ENCODE peak calls at places on chromosomes 2 and 18, in nine cellular contexts. One of them, this sample, is unnamed.

GRCh38 chr2:123738643-123739042 is 286.4 kb upstream of the CNTNAP5 start:
- DNase-seq in AG10803: no peak
- DNase-seq in suprapubic skin: no peak
- DNase-seq in cardiac fibroblast: peak; percentile 73
- DNase-seq in astrocyte: no peak
- DNase-seq in foreskin fibroblast: no peak
- DNase-seq in fibroblast of lung: no peak
- DNase-seq in uterus: no peak
- DNase-seq in AG09309: no peak
- DNase-seq in this sample: no peak

GRCh38 chr2:165202230-165202629 is 1.6 kb downstream of the SCN3A start:
- DNase-seq in AG10803: no peak
- DNase-seq in suprapubic skin: no peak
- DNase-seq in cardiac fibroblast: no peak
- DNase-seq in astrocyte: no peak
- DNase-seq in foreskin fibroblast: no peak
- DNase-seq in fibroblast of lung: no peak
- DNase-seq in uterus: no peak
- DNase-seq in AG09309: no peak
- DNase-seq in this sample: no peak

GRCh38 chr2:191486584-191487320 is 191.2 kb upstream of the NABP1 start:
- DNase-seq in AG10803: peak; percentile 99
- DNase-seq in suprapubic skin: no peak
- DNase-seq in cardiac fibroblast: peak; percentile 85
- DNase-seq in astrocyte: peak; percentile 100
- DNase-seq in foreskin fibroblast: peak; percentile 95
- DNase-seq in fibroblast of lung: peak; percentile 100
- DNase-seq in uterus: no peak
- DNase-seq in AG09309: peak; percentile 98
- DNase-seq in this sample: peak; percentile 98

GRCh38 chr2:54899576-54900200 is 150.6 kb downstream of the RTN4 start:
- DNase-seq in AG10803: peak; percentile 77
- DNase-seq in suprapubic skin: no peak
- DNase-seq in cardiac fibroblast: peak; percentile 79
- DNase-seq in astrocyte: peak; percentile 33
- DNase-seq in foreskin fibroblast: peak; percentile 67
- DNase-seq in fibroblast of lung: peak; percentile 51
- DNase-seq in uterus: no peak
- DNase-seq in AG09309: peak; percentile 55
- DNase-seq in this sample: no peak

GRCh38 chr2:19356545-19357382 is 1.7 kb downstream of the OSR1 start:
- DNase-seq in AG10803: no peak
- DNase-seq in suprapubic skin: no peak
- DNase-seq in cardiac fibroblast: no peak
- DNase-seq in astrocyte: no peak
- DNase-seq in foreskin fibroblast: no peak
- DNase-seq in fibroblast of lung: no peak
- DNase-seq in uterus: no peak
- DNase-seq in AG09309: no peak
- DNase-seq in this sample: no peak

GRCh38 chr2:118309201-118310015 is 221.1 kb downstream of the INSIG2 start:
- DNase-seq in AG10803: no peak
- DNase-seq in suprapubic skin: no peak
- DNase-seq in cardiac fibroblast: no peak
- DNase-seq in astrocyte: no peak
- DNase-seq in foreskin fibroblast: no peak
- DNase-seq in fibroblast of lung: no peak
- DNase-seq in uterus: no peak
- DNase-seq in AG09309: no peak
- DNase-seq in this sample: no peak

GRCh38 chr2:224937887-224938286 is 104.4 kb downstream of the DOCK10 start:
- DNase-seq in AG10803: no peak
- DNase-seq in suprapubic skin: no peak
- DNase-seq in cardiac fibroblast: no peak
- DNase-seq in astrocyte: no peak
- DNase-seq in foreskin fibroblast: no peak
- DNase-seq in fibroblast of lung: no peak
- DNase-seq in uterus: no peak
- DNase-seq in AG09309: no peak
- DNase-seq in this sample: no peak

GRCh38 chr2:10911291-10912075 is at the start of gene KCNF1:
- DNase-seq in AG10803: peak; percentile 47
- DNase-seq in suprapubic skin: peak; percentile 67
- DNase-seq in cardiac fibroblast: peak; percentile 66
- DNase-seq in astrocyte: peak; percentile 52
- DNase-seq in foreskin fibroblast: peak; percentile 60
- DNase-seq in fibroblast of lung: peak; percentile 63
- DNase-seq in uterus: no peak
- DNase-seq in AG09309: no peak
- DNase-seq in this sample: no peak

GRCh38 chr2:48589170-48589767 is 28.4 kb upstream of the GTF2A1L start:
- DNase-seq in AG10803: peak; percentile 46
- DNase-seq in suprapubic skin: no peak
- DNase-seq in cardiac fibroblast: peak; percentile 68
- DNase-seq in astrocyte: peak; percentile 19
- DNase-seq in foreskin fibroblast: no peak
- DNase-seq in fibroblast of lung: peak; percentile 35
- DNase-seq in uterus: peak; percentile 50
- DNase-seq in AG09309: no peak
- DNase-seq in this sample: no peak

GRCh38 chr2:202938960-202939359 is 26.9 kb downstream of the CARF start:
- DNase-seq in AG10803: no peak
- DNase-seq in suprapubic skin: no peak
- DNase-seq in cardiac fibroblast: no peak
- DNase-seq in astrocyte: no peak
- DNase-seq in foreskin fibroblast: no peak
- DNase-seq in fibroblast of lung: no peak
- DNase-seq in uterus: no peak
- DNase-seq in AG09309: no peak
- DNase-seq in this sample: no peak

GRCh38 chr2:4972472-4972871 is 719.7 kb upstream of the SOX11 start:
- DNase-seq in AG10803: no peak
- DNase-seq in suprapubic skin: no peak
- DNase-seq in cardiac fibroblast: no peak
- DNase-seq in astrocyte: no peak
- DNase-seq in foreskin fibroblast: no peak
- DNase-seq in fibroblast of lung: no peak
- DNase-seq in uterus: no peak
- DNase-seq in AG09309: no peak
- DNase-seq in this sample: no peak

GRCh38 chr18:48885951-48886400 is 64.8 kb downstream of the SMAD7 start:
- DNase-seq in AG10803: no peak
- DNase-seq in suprapubic skin: no peak
- DNase-seq in cardiac fibroblast: no peak
- DNase-seq in astrocyte: no peak
- DNase-seq in foreskin fibroblast: no peak
- DNase-seq in fibroblast of lung: no peak
- DNase-seq in uterus: no peak
- DNase-seq in AG09309: no peak
- DNase-seq in this sample: no peak

GRCh38 chr2:203804070-203804469 is 63.5 kb upstream of the CTLA4 start:
- DNase-seq in AG10803: peak; percentile 100
- DNase-seq in suprapubic skin: no peak
- DNase-seq in cardiac fibroblast: peak; percentile 99
- DNase-seq in astrocyte: peak; percentile 100
- DNase-seq in foreskin fibroblast: peak; percentile 95
- DNase-seq in fibroblast of lung: peak; percentile 100
- DNase-seq in uterus: no peak
- DNase-seq in AG09309: peak; percentile 98
- DNase-seq in this sample: peak; percentile 89

GRCh38 chr18:61531182-61531581 is 198.0 kb downstream of the CDH20 start:
- DNase-seq in AG10803: no peak
- DNase-seq in suprapubic skin: no peak
- DNase-seq in cardiac fibroblast: no peak
- DNase-seq in astrocyte: no peak
- DNase-seq in foreskin fibroblast: no peak
- DNase-seq in fibroblast of lung: no peak
- DNase-seq in uterus: no peak
- DNase-seq in AG09309: no peak
- DNase-seq in this sample: no peak

GRCh38 chr2:12555012-12555645 is 161.6 kb upstream of the TRIB2 start:
- DNase-seq in AG10803: peak; percentile 32
- DNase-seq in suprapubic skin: no peak
- DNase-seq in cardiac fibroblast: peak; percentile 65
- DNase-seq in astrocyte: peak; percentile 79
- DNase-seq in foreskin fibroblast: peak; percentile 33
- DNase-seq in fibroblast of lung: peak; percentile 83
- DNase-seq in uterus: no peak
- DNase-seq in AG09309: peak; percentile 34
- DNase-seq in this sample: peak; percentile 29
- H3K4me3 ChIP-seq in AG10803: no peak overlapping the region
- H3K4me3 ChIP-seq in suprapubic skin: no peak overlapping the region
- H3K4me3 ChIP-seq in cardiac fibroblast: no peak overlapping the region
- H3K4me3 ChIP-seq in astrocyte: no peak overlapping the region
- H3K4me3 ChIP-seq in foreskin fibroblast: no peak overlapping the region
- H3K4me3 ChIP-seq in fibroblast of lung: no peak overlapping the region
- H3K4me3 ChIP-seq in uterus: no peak overlapping the region
- H3K4me3 ChIP-seq in AG09309: no peak overlapping the region
- H3K4me3 ChIP-seq in this sample: no peak overlapping the region

GRCh38 chr18:77110936-77111335 is 21.6 kb downstream of the MBP start:
- DNase-seq in AG10803: no peak
- DNase-seq in suprapubic skin: no peak
- DNase-seq in cardiac fibroblast: no peak
- DNase-seq in astrocyte: no peak
- DNase-seq in foreskin fibroblast: no peak
- DNase-seq in fibroblast of lung: no peak
- DNase-seq in uterus: peak; percentile 4
- DNase-seq in AG09309: no peak
- DNase-seq in this sample: no peak

GRCh38 chr18:77114070-77114563 is 18.5 kb downstream of the MBP start:
- DNase-seq in AG10803: no peak
- DNase-seq in suprapubic skin: no peak
- DNase-seq in cardiac fibroblast: no peak
- DNase-seq in astrocyte: no peak
- DNase-seq in foreskin fibroblast: no peak
- DNase-seq in fibroblast of lung: no peak
- DNase-seq in uterus: no peak
- DNase-seq in AG09309: no peak
- DNase-seq in this sample: no peak

GRCh38 chr18:77113361-77114069 is 19.1 kb downstream of the MBP start:
- DNase-seq in AG10803: no peak
- DNase-seq in suprapubic skin: no peak
- DNase-seq in cardiac fibroblast: no peak
- DNase-seq in astrocyte: no peak
- DNase-seq in foreskin fibroblast: no peak
- DNase-seq in fibroblast of lung: no peak
- DNase-seq in uterus: peak; percentile 14
- DNase-seq in AG09309: no peak
- DNase-seq in this sample: no peak

GRCh38 chr18:77111449-77112160 is 21.0 kb downstream of the MBP start:
- DNase-seq in AG10803: no peak
- DNase-seq in suprapubic skin: no peak
- DNase-seq in cardiac fibroblast: no peak
- DNase-seq in astrocyte: no peak
- DNase-seq in foreskin fibroblast: no peak
- DNase-seq in fibroblast of lung: no peak
- DNase-seq in uterus: no peak
- DNase-seq in AG09309: no peak
- DNase-seq in this sample: no peak

GRCh38 chr18:77112161-77112801 is 20.3 kb downstream of the MBP start:
- DNase-seq in AG10803: no peak
- DNase-seq in suprapubic skin: no peak
- DNase-seq in cardiac fibroblast: no peak
- DNase-seq in astrocyte: no peak
- DNase-seq in foreskin fibroblast: no peak
- DNase-seq in fibroblast of lung: no peak
- DNase-seq in uterus: no peak
- DNase-seq in AG09309: no peak
- DNase-seq in this sample: no peak
- H3K4me3 ChIP-seq in AG10803: no peak overlapping the region
- H3K4me3 ChIP-seq in suprapubic skin: no peak overlapping the region
- H3K4me3 ChIP-seq in cardiac fibroblast: no peak overlapping the region
- H3K4me3 ChIP-seq in astrocyte: no peak overlapping the region
- H3K4me3 ChIP-seq in foreskin fibroblast: no peak overlapping the region
- H3K4me3 ChIP-seq in fibroblast of lung: no peak overlapping the region
- H3K4me3 ChIP-seq in uterus: no peak overlapping the region
- H3K4me3 ChIP-seq in AG09309: no peak overlapping the region
- H3K4me3 ChIP-seq in this sample: no peak overlapping the region

DNA sequence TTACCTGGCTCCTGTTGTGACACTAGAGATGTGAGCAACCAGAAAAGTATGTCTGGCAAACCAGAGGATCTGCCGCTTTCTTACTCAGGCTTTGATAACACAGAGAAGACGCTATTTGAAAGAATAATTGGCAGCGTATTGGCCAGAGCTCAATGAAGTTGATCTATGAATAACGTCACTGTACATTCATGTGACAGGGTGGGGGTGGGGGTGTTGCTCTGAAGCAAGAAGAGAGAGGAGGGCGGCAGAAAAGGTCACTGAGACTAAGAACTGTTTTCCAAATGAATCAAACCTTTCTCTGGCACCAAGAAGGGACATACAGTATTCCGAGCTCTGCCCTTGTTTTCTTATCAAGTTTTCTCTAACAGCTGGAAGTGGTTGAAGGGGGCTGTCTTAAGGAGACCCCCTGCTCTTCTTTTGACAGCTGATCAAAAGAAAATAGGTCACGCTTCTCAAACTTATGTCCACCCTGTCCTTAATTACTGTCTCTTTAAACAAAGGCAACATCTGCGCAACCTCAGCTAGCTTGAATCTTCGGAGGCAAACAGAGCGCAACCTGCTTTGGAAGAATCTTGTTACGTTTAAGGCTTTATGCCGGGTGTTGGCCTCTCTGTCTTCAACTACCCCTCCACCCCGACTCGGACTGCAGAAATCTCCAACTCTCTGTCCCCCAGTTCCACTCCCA is 1.5 kb upstream of the ONECUT2 start:
- DNase-seq in AG10803: no peak
- DNase-seq in suprapubic skin: no peak
- DNase-seq in cardiac fibroblast: no peak
- DNase-seq in astrocyte: no peak
- DNase-seq in foreskin fibroblast: no peak
- DNase-seq in fibroblast of lung: no peak
- DNase-seq in uterus: no peak
- DNase-seq in AG09309: no peak
- DNase-seq in this sample: no peak
- H3K4me3 ChIP-seq in AG10803: no peak overlapping the region
- H3K4me3 ChIP-seq in suprapubic skin: peak overlapping the region; percentile 58
- H3K4me3 ChIP-seq in cardiac fibroblast: no peak overlapping the region
- H3K4me3 ChIP-seq in astrocyte: no peak overlapping the region
- H3K4me3 ChIP-seq in foreskin fibroblast: no peak overlapping the region
- H3K4me3 ChIP-seq in fibroblast of lung: no peak overlapping the region
- H3K4me3 ChIP-seq in uterus: no peak overlapping the region
- H3K4me3 ChIP-seq in AG09309: no peak overlapping the region
- H3K4me3 ChIP-seq in this sample: no peak overlapping the region

DNA sequence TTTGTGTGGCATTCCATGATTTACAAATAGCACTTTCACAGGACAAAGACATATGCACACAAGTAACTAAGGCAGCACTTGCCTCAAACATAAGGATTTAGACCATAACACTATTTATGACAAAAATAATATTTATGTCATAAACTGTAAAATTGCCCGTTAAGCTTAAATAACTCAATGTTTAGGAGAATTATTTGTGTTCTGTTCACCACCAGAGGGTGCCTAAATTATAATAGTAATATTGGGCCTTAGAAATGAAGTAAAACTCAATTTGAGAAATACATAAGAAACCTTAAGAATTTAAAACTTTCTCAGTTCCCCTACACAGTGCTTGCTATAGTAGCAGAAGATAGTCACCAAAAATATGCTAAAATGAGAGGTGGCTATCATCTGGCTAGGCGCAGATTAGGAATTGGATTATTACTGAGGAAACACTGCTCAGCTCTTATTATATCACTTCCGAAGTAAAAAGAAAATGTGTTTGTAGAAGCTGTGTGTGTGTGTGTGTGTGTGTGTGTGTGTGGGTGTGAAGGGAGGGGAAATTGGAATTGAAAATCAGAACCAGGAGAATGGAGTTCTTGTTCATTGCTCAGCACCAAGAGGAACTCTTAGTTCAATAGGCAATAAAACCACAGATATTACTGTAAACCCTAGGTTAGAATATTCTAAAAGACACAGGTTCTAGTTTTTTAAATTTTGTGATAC is 4.9 kb upstream of the CHN1 start:
- DNase-seq in AG10803: no peak
- DNase-seq in suprapubic skin: no peak
- DNase-seq in cardiac fibroblast: no peak
- DNase-seq in astrocyte: no peak
- DNase-seq in foreskin fibroblast: no peak
- DNase-seq in fibroblast of lung: no peak
- DNase-seq in uterus: no peak
- DNase-seq in AG09309: no peak
- DNase-seq in this sample: no peak
- H3K4me3 ChIP-seq in AG10803: no peak overlapping the region
- H3K4me3 ChIP-seq in suprapubic skin: no peak overlapping the region
- H3K4me3 ChIP-seq in cardiac fibroblast: no peak overlapping the region
- H3K4me3 ChIP-seq in astrocyte: no peak overlapping the region
- H3K4me3 ChIP-seq in foreskin fibroblast: no peak overlapping the region
- H3K4me3 ChIP-seq in fibroblast of lung: no peak overlapping the region
- H3K4me3 ChIP-seq in uterus: no peak overlapping the region
- H3K4me3 ChIP-seq in AG09309: no peak overlapping the region
- H3K4me3 ChIP-seq in this sample: no peak overlapping the region

This sample was measured in BJ.